ENCODE peak calls at places on chromosome 1, in ten cellular contexts. T is activated CD4-positive, alpha-beta T cell treated with anti-CD3 and anti-CD28 coated beads for 36 hours; P is trophoblast cell; Y is cardiac muscle cell; C is Right ventricle myocardium superior; H is small intestine; R is EH; O is fibroblast of mammary gland; S is stimulated activated naive B cell treated with anti-CD40 and anti-IgM and Interleukin-4, amounts not matched to agents 10 μg/mL and 1 μg/mL and 100 μg/mL, for 72 hours; E is stimulated activated CD4-positive, alpha-beta T cell treated with anti-CD3 and anti-CD28 coated beads, Interleukin-1b, Interleukin-23, amount 100 ng/mL, for 24 hours. Z is an unnamed sample.

GRCh38 chr1:40986929-40987328 is 7.4 kb downstream of the CTPS1 start:
- DNase-seq in P (no peak), R (peak; percentile 36), C (no peak), H (no peak), T (no peak), E (no peak), S (no peak), Y (no peak), O (no peak), Z (no peak)

GRCh38 chr1:59733443-59734141 is 81.2 kb upstream of the HOOK1 start:
- DNase-seq in P (no peak), E (no peak), S (no peak), O (peak; percentile 25), R (peak; percentile 3), H (no peak), C (no peak), Y (peak; percentile 32), T (no peak), Z (no peak)

GRCh38 chr1:177659259-177659658 is 310.6 kb downstream of the SEC16B start:
- DNase-seq in O (no peak), C (no peak), E (no peak), S (no peak), H (no peak), Y (no peak), R (no peak), T (no peak), P (no peak), Z (no peak)

GRCh38 chr1:45444609-45445131 is 46.3 kb downstream of the TESK2 start:
- DNase-seq in O (no peak), Y (no peak), R (peak; percentile 5), E (no peak), C (no peak), S (no peak), T (no peak), P (peak; percentile 76), H (no peak), Z (no peak)

GRCh38 chr1:150567341-150567716 is 12.1 kb downstream of the MCL1 start:
- DNase-seq in O (peak; percentile 55), P (no peak), T (peak; percentile 80), R (peak; percentile 44), C (no peak), Y (peak; percentile 64), S (peak; percentile 68), H (peak; percentile 63), E (no peak), Z (no peak)

GRCh38 chr1:153944005-153944821 is 2.3 kb downstream of the DENND4B start:
- DNase-seq in H (no peak), C (no peak), Y (no peak), S (no peak), E (no peak), R (no peak), P (no peak), O (no peak), T (peak; percentile 49), Z (no peak)

GRCh38 chr1:12572506-12572905 is 45.5 kb downstream of the DHRS3 start:
- DNase-seq in Y (peak; percentile 87), C (no peak), S (no peak), O (peak; percentile 48), R (no peak), E (no peak), T (no peak), H (no peak), P (peak; percentile 85), Z (no peak)

GRCh38 chr1:87968259-87968955 is 639.7 kb downstream of the LMO4 start:
- DNase-seq in T (no peak), E (no peak), Y (peak; percentile 91), S (no peak), C (peak; percentile 53), R (peak; percentile 69), H (no peak), O (peak; percentile 61), P (no peak), Z (no peak)

GRCh38 chr1:90879281-90879680 is 142.6 kb downstream of the ZNF644 start:
- DNase-seq in R (peak; percentile 18), P (no peak), E (no peak), Y (peak; percentile 4), H (no peak), S (no peak), T (no peak), O (peak; percentile 8), C (no peak), Z (no peak)

Z was measured in T-helper 9 cell.